ENCODE peak calls at places on chromosomes 6 and 20, in six cellular contexts. F is IMR-90, T is mesothelial cell of epicardium, O is OCI-LY7, Z is AG09309, J is astrocyte of the cerebellum. D is an unnamed sample.

GRCh38 chr6:113050979-113051378 is 703.8 kb downstream of the RFPL4B start:
- DNase-seq in F (no peak), T (no peak), O (no peak), Z (no peak), J (no peak), D (no peak)

GRCh38 chr6:34512738-34513115 is 43.4 kb downstream of the SPDEF start:
- DNase-seq in F (no peak), T (no peak), O (no peak), Z (no peak), J (no peak), D (no peak)

GRCh38 chr20:6134592-6134991 is 11.8 kb upstream of the FERMT1 start:
- DNase-seq in F (no peak), T (no peak), O (no peak), Z (no peak), J (no peak), D (no peak)

GRCh38 chr20:25553819-25554296 is 31.5 kb downstream of the NINL start:
- DNase-seq in F (peak; percentile 67), T (no peak), O (no peak), Z (no peak), J (peak; percentile 38), D (no peak)

GRCh38 chr6:13992417-13993055 is 67.8 kb downstream of the RNF182 start:
- DNase-seq in F (peak; percentile 86), T (no peak), O (no peak), Z (no peak), J (no peak), D (peak; percentile 23)

GRCh38 chr20:59458645-59459044 is 145.7 kb upstream of the PHACTR3 start:
- DNase-seq in F (no peak), T (no peak), O (no peak), Z (no peak), J (no peak), D (no peak)

GRCh38 chr6:37396571-37397185 is 36.3 kb upstream of the CMTR1 start:
- DNase-seq in F (no peak), T (no peak), O (no peak), Z (peak; percentile 32), J (peak; percentile 34), D (no peak)

GRCh38 chr6:2020909-2021308 is 224.5 kb downstream of the GMDS start:
- DNase-seq in F (peak; percentile 58), T (no peak), O (no peak), Z (peak; percentile 73), J (peak; percentile 28), D (no peak)

GRCh38 chr6:113668712-113669408 is 188.3 kb upstream of the MARCKS start:
- DNase-seq in F (no peak), T (no peak), O (no peak), Z (no peak), J (no peak), D (no peak)

GRCh38 chr6:14017626-14018475 is 93.1 kb downstream of the RNF182 start:
- DNase-seq in F (no peak), T (peak; percentile 40), O (no peak), Z (no peak), J (no peak), D (no peak)

GRCh38 chr20:51404297-51405060 is 138.0 kb downstream of the NFATC2 start:
- DNase-seq in F (no peak), T (no peak), O (peak; percentile 88), Z (no peak), J (no peak), D (no peak)

GRCh38 chr6:134678436-134678889 is 271.4 kb downstream of the ALDH8A1 start:
- DNase-seq in F (peak; percentile 79), T (peak; percentile 56), O (no peak), Z (no peak), J (peak; percentile 91), D (peak; percentile 37)

GRCh38 chr6:157944983-157945931 is 36.4 kb upstream of the SYNJ2 start:
- DNase-seq in F (peak; percentile 71), T (no peak), O (no peak), Z (no peak), J (no peak), D (no peak)

GRCh38 chr20:4227085-4227821 is 211.9 kb upstream of the RNF24 start:
- DNase-seq in F (peak; percentile 73), T (no peak), O (peak; percentile 8), Z (peak; percentile 55), J (no peak), D (no peak)

GRCh38 chr20:62476074-62476838 is 461 bp upstream of the GATA5 start:
- DNase-seq in F (no peak), T (no peak), O (no peak), Z (no peak), J (no peak), D (no peak)

GRCh38 chr6:83884523-83884922 is 25.0 kb downstream of the CYB5R4 start:
- DNase-seq in F (peak; percentile 58), T (no peak), O (peak; percentile 59), Z (peak; percentile 29), J (peak; percentile 19), D (no peak)

GRCh38 chr6:73854998-73855718 is 159.2 kb downstream of the CD109 start:
- DNase-seq in F (peak; percentile 73), T (no peak), O (peak; percentile 58), Z (peak; percentile 45), J (peak; percentile 63), D (no peak)

GRCh38 chr6:76876922-76877553 is 586.3 kb downstream of the HTR1B start:
- DNase-seq in F (peak; percentile 12), T (peak; percentile 71), O (no peak), Z (no peak), J (no peak), D (peak; percentile 19)

GRCh38 chr6:25054469-25054868 is 118.7 kb upstream of the RIPOR2 start:
- DNase-seq in F (peak; percentile 88), T (no peak), O (no peak), Z (peak; percentile 44), J (peak; percentile 28), D (no peak)

GRCh38 chr6:18307006-18307405 is 42.7 kb upstream of the DEK start:
- DNase-seq in F (peak; percentile 48), T (no peak), O (no peak), Z (peak; percentile 47), J (peak; percentile 46), D (no peak)

GRCh38 chr20:17621229-17621968 is 51.5 kb downstream of the DSTN start:
- DNase-seq in F (no peak), T (no peak), O (no peak), Z (no peak), J (no peak), D (no peak)

GRCh38 chr20:33852971-33853813 is 42.0 kb downstream of the CHMP4B start:
- DNase-seq in F (no peak), T (no peak), O (no peak), Z (no peak), J (no peak), D (no peak)

GRCh38 chr6:20699402-20699801 is 165.1 kb downstream of the CDKAL1 start:
- DNase-seq in F (no peak), T (no peak), O (no peak), Z (no peak), J (no peak), D (no peak)

GRCh38 chr6:35309611-35310264 is 12.1 kb downstream of the DEF6 start:
- DNase-seq in F (no peak), T (no peak), O (no peak), Z (no peak), J (no peak), D (no peak)

GRCh38 chr6:142359271-142359960 is 57.6 kb downstream of the ADGRG6 start:
- DNase-seq in F (no peak), T (no peak), O (no peak), Z (no peak), J (no peak), D (no peak)

GRCh38 chr20:35297153-35297552 is 4.9 kb upstream of the FAM83C start:
- DNase-seq in F (no peak), T (no peak), O (no peak), Z (no peak), J (no peak), D (no peak)

DNA sequence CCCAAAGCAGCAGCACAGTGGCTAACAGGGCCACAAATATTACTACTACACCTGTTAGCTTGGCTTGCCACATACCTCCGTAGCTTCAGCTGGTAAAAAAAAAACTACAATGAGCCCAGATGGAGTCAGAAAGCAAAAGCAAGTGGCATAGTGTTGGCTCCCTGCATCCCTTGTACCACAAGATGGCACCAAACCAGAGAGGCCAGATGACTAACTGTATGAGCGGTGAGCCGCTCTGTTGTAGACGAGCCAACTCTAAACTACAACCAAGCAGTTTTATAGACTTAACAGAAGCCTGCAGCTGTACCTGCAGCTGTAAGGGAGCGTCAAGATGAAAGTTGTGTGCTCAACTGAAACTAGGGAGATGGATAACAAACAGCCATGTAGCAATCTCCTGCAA is 84.5 kb upstream of the MCHR2 start:
- DNase-seq in F (peak; percentile 19), T (no peak), O (peak; percentile 2), Z (no peak), J (no peak), D (no peak)
- TF ChIP-seq CTCF in F (peak; percentile 31), T (no peak), O (peak; percentile 57), Z (peak; percentile 82), J (peak; percentile 39), D (peak; percentile 68)

DNA sequence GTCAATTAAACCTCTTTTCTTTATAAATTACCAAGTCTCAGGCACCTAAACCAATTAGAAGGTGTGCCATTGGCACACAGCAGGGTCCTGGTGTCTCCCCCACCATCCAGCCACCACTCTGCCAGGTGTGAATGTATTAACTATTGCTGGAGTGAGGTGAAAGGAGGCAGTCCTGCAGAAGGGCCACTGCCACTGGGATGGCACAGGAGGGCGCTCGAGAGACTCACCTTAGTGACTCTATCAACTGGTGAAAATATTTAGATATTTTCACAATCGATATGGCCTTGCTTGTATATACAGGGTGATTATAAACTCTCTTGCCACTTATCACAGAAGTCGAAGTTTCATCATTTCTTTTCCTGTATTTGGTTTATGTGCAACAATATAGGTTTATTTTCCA is 145.6 kb upstream of the ESR1 start:
- DNase-seq in F (no peak), T (no peak), O (peak; percentile 8), Z (no peak), J (no peak), D (no peak)
- TF ChIP-seq CTCF in F (peak; percentile 13), T (no peak), O (peak; percentile 63), Z (peak; percentile 31), J (no peak), D (peak; percentile 7)

GRCh38 chr6:30037182-30037788 is 23.8 kb upstream of the POLR1H start:
- DNase-seq in F (peak; percentile 17), T (no peak), O (peak; percentile 35), Z (no peak), J (no peak), D (no peak)
- TF ChIP-seq CTCF in F (peak; percentile 42), T (peak; percentile 36), O (peak; percentile 79), Z (peak; percentile 59), J (peak; percentile 58), D (peak; percentile 55)

GRCh38 chr6:100217225-100217624 is 223.2 kb upstream of the MCHR2 start:
- DNase-seq in F (peak; percentile 67), T (no peak), O (no peak), Z (no peak), J (no peak), D (no peak)

GRCh38 chr6:100216760-100217159 is 222.7 kb upstream of the MCHR2 start:
- DNase-seq in F (no peak), T (no peak), O (no peak), Z (no peak), J (no peak), D (no peak)

GRCh38 chr6:100220543-100220942 is 226.5 kb upstream of the MCHR2 start:
- DNase-seq in F (no peak), T (no peak), O (no peak), Z (no peak), J (no peak), D (no peak)

DNA sequence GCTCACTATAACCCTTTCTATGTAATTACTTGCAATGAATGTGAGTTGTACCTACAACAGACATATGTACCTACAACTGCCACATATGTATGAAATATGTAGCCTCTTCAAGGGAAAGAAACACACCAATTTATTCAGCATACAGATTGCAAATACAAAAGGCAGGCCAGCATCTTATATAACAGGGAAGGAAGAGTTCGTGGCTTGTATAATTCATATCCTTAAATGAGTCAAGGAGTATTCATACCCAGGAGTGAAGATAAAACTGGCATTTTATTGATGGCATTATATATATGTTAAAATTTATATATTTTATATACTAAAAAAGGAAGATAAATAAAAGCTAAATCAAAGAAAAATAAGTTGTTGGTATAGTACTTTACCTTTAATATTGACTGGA is 223.6 kb upstream of the MCHR2 start:
- DNase-seq in F (no peak), T (no peak), O (no peak), Z (no peak), J (no peak), D (no peak)
- TF ChIP-seq CTCF in F (no peak), T (no peak), O (no peak), Z (no peak), J (no peak), D (no peak)